ENCODE peak calls at places on chromosome 19, in seven cellular contexts. One of them, this sample, is unnamed. For H3K4me1, the result is how much of the 10 kb centered on the place peaks cover.

GRCh38 chr19:40294560-40294959 is 9.4 kb upstream of the AKT2 start:
- DNase-seq in stomach: no peak
- DNase-seq in GM23338: no peak
- DNase-seq in ovary: no peak
- DNase-seq in lung: no peak
- DNase-seq in Panc1: no peak
- DNase-seq in PC-3: no peak
- DNase-seq in this sample: no peak

GRCh38 chr19:49613374-49613773 is 22.4 kb downstream of the PRR12 start:
- DNase-seq in stomach: no peak
- DNase-seq in GM23338: no peak
- DNase-seq in ovary: no peak
- DNase-seq in lung: no peak
- DNase-seq in Panc1: no peak
- DNase-seq in PC-3: peak
- DNase-seq in this sample: no peak

GRCh38 chr19:29956855-29957254 is 14.8 kb downstream of the URI1 start:
- DNase-seq in stomach: no peak
- DNase-seq in GM23338: no peak
- DNase-seq in ovary: no peak
- DNase-seq in lung: no peak
- DNase-seq in Panc1: no peak
- DNase-seq in PC-3: no peak
- DNase-seq in this sample: no peak

GRCh38 chr19:35959968-35960320 is 23.8 kb downstream of the LRFN3 start:
- DNase-seq in stomach: no peak
- DNase-seq in GM23338: peak
- DNase-seq in ovary: no peak
- DNase-seq in lung: no peak
- DNase-seq in Panc1: no peak
- DNase-seq in PC-3: no peak
- DNase-seq in this sample: no peak

GRCh38 chr19:10292206-10292788 is 2.5 kb downstream of the ICAM5 start:
- DNase-seq in stomach: peak
- DNase-seq in GM23338: peak
- DNase-seq in ovary: peak
- DNase-seq in lung: peak
- DNase-seq in Panc1: no peak
- DNase-seq in PC-3: peak
- DNase-seq in this sample: peak

GRCh38 chr19:49631279-49631588 is 8.7 kb downstream of the RRAS start:
- DNase-seq in stomach: no peak
- DNase-seq in GM23338: no peak
- DNase-seq in ovary: no peak
- DNase-seq in lung: no peak
- DNase-seq in Panc1: no peak
- DNase-seq in PC-3: no peak
- DNase-seq in this sample: no peak

GRCh38 chr19:3606174-3606689 is 443 bp downstream of the TBXA2R start:
- DNase-seq in stomach: peak
- DNase-seq in GM23338: peak
- DNase-seq in ovary: peak
- DNase-seq in lung: no peak
- DNase-seq in Panc1: no peak
- DNase-seq in PC-3: peak
- DNase-seq in this sample: no peak

GRCh38 chr19:11964496-11964857 is 363 bp upstream of the ZNF763 start:
- DNase-seq in stomach: no peak
- DNase-seq in GM23338: peak
- DNase-seq in ovary: peak
- DNase-seq in lung: peak
- DNase-seq in Panc1: no peak
- DNase-seq in PC-3: no peak
- DNase-seq in this sample: no peak

GRCh38 chr19:3358919-3359849 is 7.2 kb upstream of the NFIC start:
- DNase-seq in stomach: peak
- DNase-seq in GM23338: peak
- DNase-seq in ovary: peak
- DNase-seq in lung: peak
- DNase-seq in Panc1: no peak
- DNase-seq in PC-3: peak
- DNase-seq in this sample: no peak

GRCh38 chr19:7191946-7192691 is 102.1 kb downstream of the INSR start:
- DNase-seq in stomach: no peak
- DNase-seq in GM23338: no peak
- DNase-seq in ovary: no peak
- DNase-seq in lung: no peak
- DNase-seq in Panc1: no peak
- DNase-seq in PC-3: no peak
- DNase-seq in this sample: no peak

GRCh38 chr19:55071913-55072312 is 3.8 kb upstream of the EPS8L1 start:
- DNase-seq in stomach: no peak
- DNase-seq in GM23338: no peak
- DNase-seq in ovary: no peak
- DNase-seq in lung: no peak
- DNase-seq in Panc1: no peak
- DNase-seq in PC-3: no peak
- DNase-seq in this sample: no peak

GRCh38 chr19:49555600-49556411 is 24.6 kb downstream of the NOSIP start:
- DNase-seq in stomach: peak
- DNase-seq in GM23338: peak
- DNase-seq in ovary: peak
- DNase-seq in lung: peak
- DNase-seq in Panc1: no peak
- DNase-seq in PC-3: peak
- DNase-seq in this sample: no peak

GRCh38 chr19:4678881-4679379 is 8.8 kb upstream of the MYDGF start:
- DNase-seq in stomach: no peak
- DNase-seq in GM23338: peak
- DNase-seq in ovary: peak
- DNase-seq in lung: no peak
- DNase-seq in Panc1: no peak
- DNase-seq in PC-3: peak
- DNase-seq in this sample: no peak

DNA sequence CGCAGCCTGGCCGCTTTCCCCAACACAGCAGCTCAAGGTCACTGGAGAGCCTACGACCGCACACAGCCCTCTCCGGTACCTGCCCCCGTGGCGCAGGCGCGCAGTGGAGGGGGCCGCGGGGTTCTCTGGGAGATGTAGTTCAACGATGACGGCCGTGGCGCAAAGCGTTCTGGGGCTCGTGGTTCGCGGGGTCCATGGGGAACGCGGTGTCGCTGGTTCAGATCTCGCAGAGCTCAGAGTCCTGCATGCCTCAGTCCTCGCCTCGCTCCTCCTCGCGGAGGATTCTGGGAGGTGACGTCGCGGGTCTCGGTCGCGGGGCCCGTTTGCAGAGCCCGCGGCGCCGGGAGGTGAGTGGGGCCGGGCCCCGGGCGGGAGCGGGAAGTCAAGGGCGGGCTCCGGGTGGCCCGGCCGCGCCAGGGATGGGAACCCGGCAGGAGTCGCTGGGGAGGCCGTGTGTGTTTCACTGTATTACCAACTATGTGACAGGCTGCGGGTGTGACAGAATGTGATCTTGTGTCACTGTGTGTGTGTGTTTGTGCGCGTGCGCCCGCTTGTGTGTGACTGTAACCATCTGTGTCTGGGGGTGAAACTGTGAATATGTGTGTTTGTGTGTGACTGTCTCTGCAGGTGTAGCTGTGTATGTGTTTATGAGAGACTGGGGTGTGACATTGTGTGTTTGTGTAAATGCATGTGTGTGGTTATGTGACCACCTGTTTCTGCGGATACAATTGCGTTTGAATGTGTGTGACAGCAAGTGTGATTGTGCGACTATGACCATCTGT is at the start of gene ZNF527:
- DNase-seq in stomach: peak
- DNase-seq in GM23338: peak
- DNase-seq in ovary: peak
- DNase-seq in lung: peak
- DNase-seq in Panc1: peak
- DNase-seq in PC-3: peak
- DNase-seq in this sample: peak
- TF ChIP-seq CTCF in stomach: no peak
- TF ChIP-seq CTCF in GM23338: no peak
- TF ChIP-seq CTCF in ovary: no peak
- TF ChIP-seq CTCF in lung: no peak
- TF ChIP-seq CTCF in Panc1: no peak
- TF ChIP-seq CTCF in PC-3: no peak
- TF ChIP-seq CTCF in this sample: peak

GRCh38 chr19:2333807-2334211 is 5.3 kb downstream of the SPPL2B start:
- DNase-seq in stomach: no peak
- DNase-seq in GM23338: no peak
- DNase-seq in ovary: no peak
- DNase-seq in lung: no peak
- DNase-seq in Panc1: no peak
- DNase-seq in PC-3: no peak
- DNase-seq in this sample: no peak
- H3K4me1 ChIP-seq in stomach: under half
- H3K4me1 ChIP-seq in GM23338: under half
- H3K4me1 ChIP-seq in ovary: under half
- H3K4me1 ChIP-seq in lung: under half
- H3K4me1 ChIP-seq in Panc1: under half
- H3K4me1 ChIP-seq in PC-3: under half
- H3K4me1 ChIP-seq in this sample: under half

GRCh38 chr19:42175952-42176648 is 41.4 kb downstream of the DEDD2 start:
- DNase-seq in stomach: no peak
- DNase-seq in GM23338: peak
- DNase-seq in ovary: no peak
- DNase-seq in lung: no peak
- DNase-seq in Panc1: no peak
- DNase-seq in PC-3: peak
- DNase-seq in this sample: no peak
- H3K27ac ChIP-seq in stomach: no peak
- H3K27ac ChIP-seq in GM23338: no peak
- H3K27ac ChIP-seq in ovary: no peak
- H3K27ac ChIP-seq in lung: no peak
- H3K27ac ChIP-seq in Panc1: no peak
- H3K27ac ChIP-seq in PC-3: no peak
- H3K27ac ChIP-seq in this sample: no peak

GRCh38 chr19:17488593-17489391 is 18.5 kb downstream of the SLC27A1 start:
- DNase-seq in stomach: peak
- DNase-seq in GM23338: peak
- DNase-seq in ovary: no peak
- DNase-seq in lung: peak
- DNase-seq in Panc1: no peak
- DNase-seq in PC-3: peak
- DNase-seq in this sample: peak
- TF ChIP-seq CTCF in stomach: no peak
- TF ChIP-seq CTCF in GM23338: peak
- TF ChIP-seq CTCF in ovary: no peak
- TF ChIP-seq CTCF in lung: no peak
- TF ChIP-seq CTCF in Panc1: no peak
- TF ChIP-seq CTCF in PC-3: peak
- TF ChIP-seq CTCF in this sample: peak

GRCh38 chr19:18465214-18465963 is 27.5 kb upstream of the ISYNA1 start:
- DNase-seq in stomach: no peak
- DNase-seq in GM23338: no peak
- DNase-seq in ovary: no peak
- DNase-seq in lung: no peak
- DNase-seq in Panc1: no peak
- DNase-seq in PC-3: no peak
- DNase-seq in this sample: no peak
- H3K4me1 ChIP-seq in stomach: half or more
- H3K4me1 ChIP-seq in GM23338: under half
- H3K4me1 ChIP-seq in ovary: under half
- H3K4me1 ChIP-seq in lung: under half
- H3K4me1 ChIP-seq in Panc1: under half
- H3K4me1 ChIP-seq in PC-3: under half
- H3K4me1 ChIP-seq in this sample: under half